ENCODE peak calls at places on chromosomes 4 and X, in seven cellular contexts. One of them, this sample, is unnamed.

GRCh38 chr4:42672359-42673083 is 15.6 kb upstream of the ATP8A1 start:
- DNase-seq in naive B cell: no peak
- DNase-seq in D341Med: no peak
- DNase-seq in stimulated activated CD4-positive, alpha-beta T cell treated with anti-CD3 and anti-CD28 coated beads, Interleukin-1b, Interleukin-23, amount 100 ng/mL, for 1 hour: no peak
- DNase-seq in bronchial epithelial cell: no peak
- DNase-seq in naive thymus-derived CD4-positive, alpha-beta T cell: no peak
- DNase-seq in activated T-helper 1 cell treated with anti-CD3 and anti-CD28 coated beads, Interleukin-12 subunit alpha, Interleukin-12 subunit beta, Interleukin-2, Interleukin-4 antibody, amounts not matched to agents 30 ng/mL and 10 ng/mL and 1 ng/mL, durations not matched to agents 14 hours and 24 hours and 36 hours: no peak
- DNase-seq in this sample: no peak

GRCh38 chr4:88737304-88738015 is 39.8 kb upstream of the NAP1L5 start:
- DNase-seq in naive B cell: peak; percentile 52
- DNase-seq in D341Med: no peak
- DNase-seq in stimulated activated CD4-positive, alpha-beta T cell treated with anti-CD3 and anti-CD28 coated beads, Interleukin-1b, Interleukin-23, amount 100 ng/mL, for 1 hour: no peak
- DNase-seq in bronchial epithelial cell: peak; percentile 13
- DNase-seq in naive thymus-derived CD4-positive, alpha-beta T cell: peak; percentile 55
- DNase-seq in activated T-helper 1 cell treated with anti-CD3 and anti-CD28 coated beads, Interleukin-12 subunit alpha, Interleukin-12 subunit beta, Interleukin-2, Interleukin-4 antibody, amounts not matched to agents 30 ng/mL and 10 ng/mL and 1 ng/mL, durations not matched to agents 14 hours and 24 hours and 36 hours: no peak
- DNase-seq in this sample: no peak

GRCh38 chr4:6388713-6389112 is 83.7 kb downstream of the PPP2R2C start:
- DNase-seq in naive B cell: no peak
- DNase-seq in D341Med: no peak
- DNase-seq in stimulated activated CD4-positive, alpha-beta T cell treated with anti-CD3 and anti-CD28 coated beads, Interleukin-1b, Interleukin-23, amount 100 ng/mL, for 1 hour: no peak
- DNase-seq in bronchial epithelial cell: no peak
- DNase-seq in naive thymus-derived CD4-positive, alpha-beta T cell: no peak
- DNase-seq in activated T-helper 1 cell treated with anti-CD3 and anti-CD28 coated beads, Interleukin-12 subunit alpha, Interleukin-12 subunit beta, Interleukin-2, Interleukin-4 antibody, amounts not matched to agents 30 ng/mL and 10 ng/mL and 1 ng/mL, durations not matched to agents 14 hours and 24 hours and 36 hours: no peak
- DNase-seq in this sample: no peak

GRCh38 chr4:84790769-84791565 is 175.5 kb downstream of the WDFY3 start:
- DNase-seq in naive B cell: no peak
- DNase-seq in D341Med: no peak
- DNase-seq in stimulated activated CD4-positive, alpha-beta T cell treated with anti-CD3 and anti-CD28 coated beads, Interleukin-1b, Interleukin-23, amount 100 ng/mL, for 1 hour: no peak
- DNase-seq in bronchial epithelial cell: peak; percentile 28
- DNase-seq in naive thymus-derived CD4-positive, alpha-beta T cell: no peak
- DNase-seq in activated T-helper 1 cell treated with anti-CD3 and anti-CD28 coated beads, Interleukin-12 subunit alpha, Interleukin-12 subunit beta, Interleukin-2, Interleukin-4 antibody, amounts not matched to agents 30 ng/mL and 10 ng/mL and 1 ng/mL, durations not matched to agents 14 hours and 24 hours and 36 hours: no peak
- DNase-seq in this sample: no peak

GRCh38 chr4:5750052-5750950 is 39.3 kb downstream of the EVC start:
- DNase-seq in naive B cell: no peak
- DNase-seq in D341Med: no peak
- DNase-seq in stimulated activated CD4-positive, alpha-beta T cell treated with anti-CD3 and anti-CD28 coated beads, Interleukin-1b, Interleukin-23, amount 100 ng/mL, for 1 hour: no peak
- DNase-seq in bronchial epithelial cell: no peak
- DNase-seq in naive thymus-derived CD4-positive, alpha-beta T cell: no peak
- DNase-seq in activated T-helper 1 cell treated with anti-CD3 and anti-CD28 coated beads, Interleukin-12 subunit alpha, Interleukin-12 subunit beta, Interleukin-2, Interleukin-4 antibody, amounts not matched to agents 30 ng/mL and 10 ng/mL and 1 ng/mL, durations not matched to agents 14 hours and 24 hours and 36 hours: no peak
- DNase-seq in this sample: no peak

GRCh38 chrX:136619889-136620505 is 28.0 kb upstream of the CD40LG start:
- DNase-seq in naive B cell: no peak
- DNase-seq in D341Med: no peak
- DNase-seq in stimulated activated CD4-positive, alpha-beta T cell treated with anti-CD3 and anti-CD28 coated beads, Interleukin-1b, Interleukin-23, amount 100 ng/mL, for 1 hour: no peak
- DNase-seq in bronchial epithelial cell: no peak
- DNase-seq in naive thymus-derived CD4-positive, alpha-beta T cell: peak; percentile 29
- DNase-seq in activated T-helper 1 cell treated with anti-CD3 and anti-CD28 coated beads, Interleukin-12 subunit alpha, Interleukin-12 subunit beta, Interleukin-2, Interleukin-4 antibody, amounts not matched to agents 30 ng/mL and 10 ng/mL and 1 ng/mL, durations not matched to agents 14 hours and 24 hours and 36 hours: peak; percentile 46
- DNase-seq in this sample: no peak

GRCh38 chr4:73661646-73662119 is 41.4 kb upstream of the RASSF6 start:
- DNase-seq in naive B cell: no peak
- DNase-seq in D341Med: no peak
- DNase-seq in stimulated activated CD4-positive, alpha-beta T cell treated with anti-CD3 and anti-CD28 coated beads, Interleukin-1b, Interleukin-23, amount 100 ng/mL, for 1 hour: no peak
- DNase-seq in bronchial epithelial cell: peak; percentile 94
- DNase-seq in naive thymus-derived CD4-positive, alpha-beta T cell: no peak
- DNase-seq in activated T-helper 1 cell treated with anti-CD3 and anti-CD28 coated beads, Interleukin-12 subunit alpha, Interleukin-12 subunit beta, Interleukin-2, Interleukin-4 antibody, amounts not matched to agents 30 ng/mL and 10 ng/mL and 1 ng/mL, durations not matched to agents 14 hours and 24 hours and 36 hours: no peak
- DNase-seq in this sample: no peak

GRCh38 chr4:146186556-146186955 is 11.0 kb downstream of the LSM6 start:
- DNase-seq in naive B cell: no peak
- DNase-seq in D341Med: no peak
- DNase-seq in stimulated activated CD4-positive, alpha-beta T cell treated with anti-CD3 and anti-CD28 coated beads, Interleukin-1b, Interleukin-23, amount 100 ng/mL, for 1 hour: no peak
- DNase-seq in bronchial epithelial cell: no peak
- DNase-seq in naive thymus-derived CD4-positive, alpha-beta T cell: no peak
- DNase-seq in activated T-helper 1 cell treated with anti-CD3 and anti-CD28 coated beads, Interleukin-12 subunit alpha, Interleukin-12 subunit beta, Interleukin-2, Interleukin-4 antibody, amounts not matched to agents 30 ng/mL and 10 ng/mL and 1 ng/mL, durations not matched to agents 14 hours and 24 hours and 36 hours: no peak
- DNase-seq in this sample: no peak

GRCh38 chr4:182015893-182016292 is 227.3 kb upstream of the TENM3 start:
- DNase-seq in naive B cell: no peak
- DNase-seq in D341Med: no peak
- DNase-seq in stimulated activated CD4-positive, alpha-beta T cell treated with anti-CD3 and anti-CD28 coated beads, Interleukin-1b, Interleukin-23, amount 100 ng/mL, for 1 hour: no peak
- DNase-seq in bronchial epithelial cell: peak; percentile 7
- DNase-seq in naive thymus-derived CD4-positive, alpha-beta T cell: no peak
- DNase-seq in activated T-helper 1 cell treated with anti-CD3 and anti-CD28 coated beads, Interleukin-12 subunit alpha, Interleukin-12 subunit beta, Interleukin-2, Interleukin-4 antibody, amounts not matched to agents 30 ng/mL and 10 ng/mL and 1 ng/mL, durations not matched to agents 14 hours and 24 hours and 36 hours: no peak
- DNase-seq in this sample: no peak

GRCh38 chr4:44869222-44869882 is 143.0 kb upstream of the GNPDA2 start:
- DNase-seq in naive B cell: no peak
- DNase-seq in D341Med: no peak
- DNase-seq in stimulated activated CD4-positive, alpha-beta T cell treated with anti-CD3 and anti-CD28 coated beads, Interleukin-1b, Interleukin-23, amount 100 ng/mL, for 1 hour: no peak
- DNase-seq in bronchial epithelial cell: no peak
- DNase-seq in naive thymus-derived CD4-positive, alpha-beta T cell: no peak
- DNase-seq in activated T-helper 1 cell treated with anti-CD3 and anti-CD28 coated beads, Interleukin-12 subunit alpha, Interleukin-12 subunit beta, Interleukin-2, Interleukin-4 antibody, amounts not matched to agents 30 ng/mL and 10 ng/mL and 1 ng/mL, durations not matched to agents 14 hours and 24 hours and 36 hours: no peak
- DNase-seq in this sample: no peak

GRCh38 chrX:44675364-44676024 is 132.8 kb upstream of the FUNDC1 start:
- DNase-seq in naive B cell: no peak
- DNase-seq in D341Med: peak; percentile 70
- DNase-seq in stimulated activated CD4-positive, alpha-beta T cell treated with anti-CD3 and anti-CD28 coated beads, Interleukin-1b, Interleukin-23, amount 100 ng/mL, for 1 hour: no peak
- DNase-seq in bronchial epithelial cell: peak; percentile 96
- DNase-seq in naive thymus-derived CD4-positive, alpha-beta T cell: no peak
- DNase-seq in activated T-helper 1 cell treated with anti-CD3 and anti-CD28 coated beads, Interleukin-12 subunit alpha, Interleukin-12 subunit beta, Interleukin-2, Interleukin-4 antibody, amounts not matched to agents 30 ng/mL and 10 ng/mL and 1 ng/mL, durations not matched to agents 14 hours and 24 hours and 36 hours: no peak
- DNase-seq in this sample: no peak

GRCh38 chr4:135418353-135418752 is 1216.8 kb upstream of the PABPC4L start:
- DNase-seq in naive B cell: no peak
- DNase-seq in D341Med: peak; percentile 38
- DNase-seq in stimulated activated CD4-positive, alpha-beta T cell treated with anti-CD3 and anti-CD28 coated beads, Interleukin-1b, Interleukin-23, amount 100 ng/mL, for 1 hour: no peak
- DNase-seq in bronchial epithelial cell: peak; percentile 7
- DNase-seq in naive thymus-derived CD4-positive, alpha-beta T cell: no peak
- DNase-seq in activated T-helper 1 cell treated with anti-CD3 and anti-CD28 coated beads, Interleukin-12 subunit alpha, Interleukin-12 subunit beta, Interleukin-2, Interleukin-4 antibody, amounts not matched to agents 30 ng/mL and 10 ng/mL and 1 ng/mL, durations not matched to agents 14 hours and 24 hours and 36 hours: no peak
- DNase-seq in this sample: no peak

GRCh38 chr4:52750819-52751348 is 341 bp downstream of the ERVMER34-1 start:
- DNase-seq in naive B cell: peak; percentile 2
- DNase-seq in D341Med: peak; percentile 42
- DNase-seq in stimulated activated CD4-positive, alpha-beta T cell treated with anti-CD3 and anti-CD28 coated beads, Interleukin-1b, Interleukin-23, amount 100 ng/mL, for 1 hour: no peak
- DNase-seq in bronchial epithelial cell: peak; percentile 10
- DNase-seq in naive thymus-derived CD4-positive, alpha-beta T cell: no peak
- DNase-seq in activated T-helper 1 cell treated with anti-CD3 and anti-CD28 coated beads, Interleukin-12 subunit alpha, Interleukin-12 subunit beta, Interleukin-2, Interleukin-4 antibody, amounts not matched to agents 30 ng/mL and 10 ng/mL and 1 ng/mL, durations not matched to agents 14 hours and 24 hours and 36 hours: no peak
- DNase-seq in this sample: no peak

GRCh38 chr4:79083406-79084010 is 144.3 kb upstream of the PAQR3 start:
- DNase-seq in naive B cell: no peak
- DNase-seq in D341Med: no peak
- DNase-seq in stimulated activated CD4-positive, alpha-beta T cell treated with anti-CD3 and anti-CD28 coated beads, Interleukin-1b, Interleukin-23, amount 100 ng/mL, for 1 hour: no peak
- DNase-seq in bronchial epithelial cell: no peak
- DNase-seq in naive thymus-derived CD4-positive, alpha-beta T cell: no peak
- DNase-seq in activated T-helper 1 cell treated with anti-CD3 and anti-CD28 coated beads, Interleukin-12 subunit alpha, Interleukin-12 subunit beta, Interleukin-2, Interleukin-4 antibody, amounts not matched to agents 30 ng/mL and 10 ng/mL and 1 ng/mL, durations not matched to agents 14 hours and 24 hours and 36 hours: no peak
- DNase-seq in this sample: no peak

GRCh38 chr4:57854748-57855147 is 744.6 kb upstream of the IGFBP7 start:
- DNase-seq in naive B cell: no peak
- DNase-seq in D341Med: no peak
- DNase-seq in stimulated activated CD4-positive, alpha-beta T cell treated with anti-CD3 and anti-CD28 coated beads, Interleukin-1b, Interleukin-23, amount 100 ng/mL, for 1 hour: no peak
- DNase-seq in bronchial epithelial cell: no peak
- DNase-seq in naive thymus-derived CD4-positive, alpha-beta T cell: no peak
- DNase-seq in activated T-helper 1 cell treated with anti-CD3 and anti-CD28 coated beads, Interleukin-12 subunit alpha, Interleukin-12 subunit beta, Interleukin-2, Interleukin-4 antibody, amounts not matched to agents 30 ng/mL and 10 ng/mL and 1 ng/mL, durations not matched to agents 14 hours and 24 hours and 36 hours: no peak
- DNase-seq in this sample: no peak

GRCh38 chrX:150768580-150769190 is 75.5 kb downstream of the MTMR1 start:
- DNase-seq in naive B cell: no peak
- DNase-seq in D341Med: no peak
- DNase-seq in stimulated activated CD4-positive, alpha-beta T cell treated with anti-CD3 and anti-CD28 coated beads, Interleukin-1b, Interleukin-23, amount 100 ng/mL, for 1 hour: no peak
- DNase-seq in bronchial epithelial cell: peak; percentile 6
- DNase-seq in naive thymus-derived CD4-positive, alpha-beta T cell: no peak
- DNase-seq in activated T-helper 1 cell treated with anti-CD3 and anti-CD28 coated beads, Interleukin-12 subunit alpha, Interleukin-12 subunit beta, Interleukin-2, Interleukin-4 antibody, amounts not matched to agents 30 ng/mL and 10 ng/mL and 1 ng/mL, durations not matched to agents 14 hours and 24 hours and 36 hours: no peak
- DNase-seq in this sample: no peak